ENCODE peak calls at places on chromosomes 6 and 20, in eight cellular contexts. Z, W, N, L, F, S, D and K are unnamed samples.
A peak's percentile ranks its signal among the peaks of the same experiment; 100 is the strongest.

GRCh38 chr6:42093582-42094329 is 43.4 kb downstream of the TAF8 start:
- DNase-seq in Z (peak; percentile 49), W (no peak), N (no peak), L (no peak), F (no peak), S (peak; percentile 50), D (no peak), K (no peak)

GRCh38 chr6:51866001-51866400 is 221.4 kb downstream of the PKHD1 start:
- DNase-seq in Z (no peak), W (no peak), N (no peak), L (no peak), F (no peak), S (no peak), D (no peak), K (no peak)

GRCh38 chr20:21238400-21238799 is 64.7 kb upstream of the XRN2 start:
- DNase-seq in Z (no peak), W (no peak), N (no peak), L (no peak), F (no peak), S (no peak), D (no peak), K (no peak)

GRCh38 chr20:49210750-49211110 is 8.5 kb upstream of the DDX27 start:
- DNase-seq in Z (no peak), W (no peak), N (no peak), L (no peak), F (no peak), S (no peak), D (no peak), K (no peak)

GRCh38 chr6:158624684-158625682 is 19.6 kb downstream of the DYNLT1 start:
- DNase-seq in Z (no peak), W (no peak), N (no peak), L (no peak), F (no peak), S (no peak), D (no peak), K (no peak)

GRCh38 chr20:3420211-3420707 is 12.8 kb upstream of the DNAAF9 start:
- DNase-seq in Z (no peak), W (peak; percentile 29), N (peak; percentile 38), L (no peak), F (no peak), S (peak; percentile 35), D (peak; percentile 41), K (no peak)

GRCh38 chr6:15220062-15220461 is 25.8 kb upstream of the JARID2 start:
- DNase-seq in Z (no peak), W (no peak), N (no peak), L (no peak), F (no peak), S (no peak), D (no peak), K (no peak)

GRCh38 chr6:40894962-40895799 is 143.8 kb downstream of the UNC5CL start:
- DNase-seq in Z (peak; percentile 85), W (peak; percentile 56), N (peak; percentile 12), L (no peak), F (peak; percentile 57), S (peak; percentile 42), D (peak; percentile 54), K (no peak)

GRCh38 chr6:110542311-110543024 is 66.1 kb upstream of the SLC22A16 start:
- DNase-seq in Z (no peak), W (no peak), N (peak; percentile 44), L (peak; percentile 61), F (no peak), S (no peak), D (no peak), K (no peak)

GRCh38 chr6:74927299-74927698 is 278.6 kb downstream of the COL12A1 start:
- DNase-seq in Z (no peak), W (no peak), N (no peak), L (no peak), F (no peak), S (no peak), D (no peak), K (no peak)

GRCh38 chr6:21383499-21384085 is 210.0 kb upstream of the SOX4 start:
- DNase-seq in Z (no peak), W (no peak), N (no peak), L (no peak), F (no peak), S (no peak), D (no peak), K (no peak)

GRCh38 chr6:157317129-157317814 is 6.0 kb downstream of the TMEM242 start:
- DNase-seq in Z (no peak), W (peak; percentile 91), N (peak; percentile 96), L (peak; percentile 86), F (peak; percentile 90), S (peak; percentile 72), D (peak; percentile 92), K (peak; percentile 81)
- TF ChIP-seq POLR2A in Z (no peak), W (no peak), N (no peak), L (no peak), F (no peak), S (no peak), D (no peak), K (no peak)

GRCh38 chr6:47479156-47479541 is 1.6 kb downstream of the CD2AP start:
- DNase-seq in Z (no peak), W (no peak), N (no peak), L (no peak), F (no peak), S (no peak), D (peak; percentile 17), K (no peak)

GRCh38 chr6:47479874-47480273 is 2.3 kb downstream of the CD2AP start:
- DNase-seq in Z (no peak), W (no peak), N (no peak), L (no peak), F (no peak), S (no peak), D (no peak), K (no peak)

GRCh38 chr6:47476794-47477496 is 644 bp upstream of the CD2AP start:
- DNase-seq in Z (no peak), W (no peak), N (no peak), L (no peak), F (no peak), S (no peak), D (no peak), K (no peak)

GRCh38 chr6:47478233-47479155 is 905 bp downstream of the CD2AP start:
- DNase-seq in Z (peak; percentile 77), W (no peak), N (peak; percentile 11), L (peak; percentile 51), F (no peak), S (peak; percentile 41), D (peak; percentile 30), K (no peak)

GRCh38 chr6:47477497-47478232 is at the start of gene CD2AP:
- DNase-seq in Z (peak; percentile 94), W (peak; percentile 91), N (peak; percentile 72), L (peak; percentile 90), F (peak; percentile 83), S (peak; percentile 93), D (peak; percentile 74), K (peak; percentile 83)
- TF ChIP-seq POLR2A in Z (peak; percentile 89), W (peak; percentile 68), N (peak; percentile 41), L (peak; percentile 69), F (no peak), S (peak; percentile 89), D (peak; percentile 77), K (peak; percentile 13)

GRCh38 chr20:35610833-35611427 is 4.7 kb upstream of the SPAG4 start:
- DNase-seq in Z (no peak), W (no peak), N (no peak), L (no peak), F (no peak), S (no peak), D (no peak), K (no peak)
- TF ChIP-seq POLR2A in Z (no peak), W (no peak), N (no peak), L (no peak), F (no peak), S (no peak), D (no peak), K (no peak)

GRCh38 chr20:44186201-44186600 is 787 bp downstream of the JPH2 start:
- DNase-seq in Z (no peak), W (no peak), N (no peak), L (no peak), F (no peak), S (no peak), D (no peak), K (peak; percentile 20)

GRCh38 chr20:44188752-44189151 is 1.8 kb upstream of the JPH2 start:
- DNase-seq in Z (peak; percentile 35), W (no peak), N (no peak), L (no peak), F (no peak), S (no peak), D (no peak), K (no peak)

GRCh38 chr20:44187763-44188709 is 1.0 kb upstream of the JPH2 start:
- DNase-seq in Z (peak; percentile 19), W (no peak), N (no peak), L (no peak), F (no peak), S (no peak), D (peak; percentile 32), K (no peak)

GRCh38 chr20:44186674-44187053 is 324 bp downstream of the JPH2 start:
- DNase-seq in Z (no peak), W (no peak), N (no peak), L (no peak), F (no peak), S (peak; percentile 40), D (no peak), K (peak; percentile 27)

GRCh38 chr20:44187054-44187762 is at the start of gene JPH2:
- DNase-seq in Z (peak; percentile 77), W (peak; percentile 42), N (no peak), L (no peak), F (peak; percentile 50), S (peak; percentile 56), D (peak; percentile 67), K (peak; percentile 65)
- TF ChIP-seq POLR2A in Z (no peak), W (no peak), N (no peak), L (no peak), F (no peak), S (no peak), D (no peak), K (no peak)